ENCODE peak calls at places on chromosomes 2 and 18, in five cellular contexts. Y is GM12878, E is HepG2, R is H1, N is K562. Q is an unnamed sample.

GRCh38 chr2:38556007-38556801 is 46.5 kb downstream of the HNRNPLL start:
- DNase-seq in Y (no peak), E (no peak), R (no peak), N (no peak), Q (no peak)

GRCh38 chr2:166127217-166128155 is at the start of gene SCN1A:
- DNase-seq in Y (no peak), E (peak), R (no peak), N (peak), Q (peak)

GRCh38 chr2:2464095-2464494 is 133.0 kb upstream of the MYT1L start:
- DNase-seq in Y (no peak), E (no peak), R (no peak), N (no peak), Q (no peak)

GRCh38 chr2:10901160-10901559 is 10.6 kb upstream of the KCNF1 start:
- DNase-seq in Y (no peak), E (no peak), R (no peak), N (no peak), Q (peak)

GRCh38 chr18:11820697-11821096 is 30.5 kb upstream of the CHMP1B start:
- DNase-seq in Y (no peak), E (no peak), R (no peak), N (no peak), Q (no peak)

GRCh38 chr2:224040753-224041152 is 1.7 kb upstream of the SERPINE2 start:
- DNase-seq in Y (no peak), E (no peak), R (no peak), N (no peak), Q (no peak)

GRCh38 chr2:198102841-198103240 is 298.4 kb downstream of the PLCL1 start:
- DNase-seq in Y (no peak), E (no peak), R (no peak), N (no peak), Q (no peak)

GRCh38 chr2:50126845-50127244 is 905.1 kb downstream of the NRXN1 start:
- DNase-seq in Y (no peak), E (no peak), R (no peak), N (no peak), Q (no peak)

GRCh38 chr2:160689441-160689840 is 195.8 kb upstream of the RBMS1 start:
- DNase-seq in Y (no peak), E (no peak), R (no peak), N (no peak), Q (no peak)

GRCh38 chr2:149098722-149099121 is 60.2 kb downstream of the LYPD6B start:
- DNase-seq in Y (no peak), E (no peak), R (no peak), N (no peak), Q (no peak)

GRCh38 chr2:69464575-69464974 is 27.3 kb upstream of the NFU1 start:
- DNase-seq in Y (no peak), E (no peak), R (no peak), N (peak), Q (no peak)

GRCh38 chr2:69060938-69061501 is 48.0 kb downstream of the ANTXR1 start:
- DNase-seq in Y (no peak), E (no peak), R (no peak), N (no peak), Q (no peak)

GRCh38 chr2:137367361-137367760 is 596.9 kb upstream of the HNMT start:
- DNase-seq in Y (no peak), E (no peak), R (no peak), N (no peak), Q (no peak)

GRCh38 chr2:219362072-219362471 is 25.6 kb downstream of the DNPEP start:
- DNase-seq in Y (no peak), E (no peak), R (no peak), N (no peak), Q (no peak)

GRCh38 chr2:200863655-200864205 is 728 bp downstream of the CLK1 start:
- DNase-seq in Y (no peak), E (no peak), R (no peak), N (no peak), Q (no peak)

GRCh38 chr18:51417643-51418483 is 220.4 kb upstream of the MEX3C start:
- DNase-seq in Y (no peak), E (no peak), R (peak), N (no peak), Q (no peak)

GRCh38 chr2:43905388-43905803 is 66.6 kb downstream of the ABCG8 start:
- DNase-seq in Y (peak), E (no peak), R (no peak), N (no peak), Q (no peak)

GRCh38 chr18:56899660-56900059 is 247.2 kb upstream of the BOD1L2 start:
- DNase-seq in Y (no peak), E (no peak), R (no peak), N (no peak), Q (no peak)

GRCh38 chr18:56901919-56902318 is 245.0 kb upstream of the BOD1L2 start:
- DNase-seq in Y (no peak), E (no peak), R (no peak), N (no peak), Q (no peak)

GRCh38 chr18:56903686-56904085 is 243.2 kb upstream of the BOD1L2 start:
- DNase-seq in Y (no peak), E (no peak), R (no peak), N (no peak), Q (no peak)

GRCh38 chr18:56900195-56901094 is 246.4 kb upstream of the BOD1L2 start:
- DNase-seq in Y (no peak), E (no peak), R (no peak), N (no peak), Q (no peak)

DNA sequence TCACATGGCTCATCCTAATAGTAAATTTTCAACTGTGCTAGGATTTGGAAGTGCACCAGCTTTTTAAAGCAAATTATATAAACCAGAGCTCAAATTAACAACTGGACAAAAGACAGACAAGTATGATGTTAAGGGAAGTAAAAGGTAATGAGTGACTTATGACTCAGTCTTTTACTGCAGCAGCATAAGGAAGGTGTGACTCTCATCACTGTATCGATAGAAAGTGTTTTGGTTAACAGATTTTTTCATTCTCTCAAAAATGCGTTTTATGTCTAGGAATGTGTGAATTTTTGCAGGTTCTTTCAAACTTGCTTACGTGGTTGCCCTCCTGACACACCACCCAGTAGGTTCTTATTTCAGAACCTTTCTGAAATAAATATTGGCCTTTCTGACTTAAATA is 244.2 kb upstream of the BOD1L2 start:
- DNase-seq in Y (no peak), E (no peak), R (no peak), N (no peak), Q (no peak)
- TF ChIP-seq ZNF274 in Y (no peak), E (no peak), R (no peak), N (no peak), Q (no peak)

DNA sequence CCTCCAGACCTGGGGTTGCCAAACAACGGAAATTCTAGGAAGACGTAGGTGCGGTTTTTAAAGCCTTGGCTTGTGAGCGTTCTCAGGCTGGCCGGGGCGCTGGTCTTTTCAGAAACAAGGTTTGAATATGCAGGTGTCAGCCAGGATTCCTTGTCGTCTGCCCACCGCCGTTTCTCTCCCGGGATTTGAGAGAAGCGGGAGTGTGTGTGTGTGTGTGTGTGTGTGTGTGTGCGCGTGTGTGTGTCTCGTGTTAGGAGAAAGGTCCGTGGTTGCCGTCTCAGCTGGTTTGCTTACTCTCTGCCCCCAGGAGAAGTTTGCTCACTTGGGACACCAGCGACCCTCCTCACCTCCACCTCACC is 1.0 kb upstream of the ONECUT2 start:
- DNase-seq in Y (no peak), E (no peak), R (peak), N (no peak), Q (no peak)
- TF ChIP-seq EZH2 in Y (no peak), E (no peak), R (peak), N (no peak), Q (no peak)

GRCh38 chr2:236826727-236827126 is 257.1 kb downstream of the ACKR3 start:
- DNase-seq in Y (no peak), E (no peak), R (no peak), N (no peak), Q (no peak)

GRCh38 chr2:236830931-236831330 is 254.8 kb upstream of the COPS8 start:
- DNase-seq in Y (no peak), E (no peak), R (no peak), N (no peak), Q (no peak)

GRCh38 chr2:236828820-236829219 is 256.9 kb upstream of the COPS8 start:
- DNase-seq in Y (no peak), E (peak), R (no peak), N (no peak), Q (no peak)

GRCh38 chr2:236825989-236826510 is 256.4 kb downstream of the ACKR3 start:
- DNase-seq in Y (no peak), E (no peak), R (no peak), N (no peak), Q (no peak)

GRCh38 chr2:236828002-236828401 is 257.7 kb upstream of the COPS8 start:
- DNase-seq in Y (no peak), E (no peak), R (no peak), N (no peak), Q (no peak)
- TF ChIP-seq SP1 in Y (no peak), E (no peak), R (no peak), N (no peak), Q (no peak)

DNA sequence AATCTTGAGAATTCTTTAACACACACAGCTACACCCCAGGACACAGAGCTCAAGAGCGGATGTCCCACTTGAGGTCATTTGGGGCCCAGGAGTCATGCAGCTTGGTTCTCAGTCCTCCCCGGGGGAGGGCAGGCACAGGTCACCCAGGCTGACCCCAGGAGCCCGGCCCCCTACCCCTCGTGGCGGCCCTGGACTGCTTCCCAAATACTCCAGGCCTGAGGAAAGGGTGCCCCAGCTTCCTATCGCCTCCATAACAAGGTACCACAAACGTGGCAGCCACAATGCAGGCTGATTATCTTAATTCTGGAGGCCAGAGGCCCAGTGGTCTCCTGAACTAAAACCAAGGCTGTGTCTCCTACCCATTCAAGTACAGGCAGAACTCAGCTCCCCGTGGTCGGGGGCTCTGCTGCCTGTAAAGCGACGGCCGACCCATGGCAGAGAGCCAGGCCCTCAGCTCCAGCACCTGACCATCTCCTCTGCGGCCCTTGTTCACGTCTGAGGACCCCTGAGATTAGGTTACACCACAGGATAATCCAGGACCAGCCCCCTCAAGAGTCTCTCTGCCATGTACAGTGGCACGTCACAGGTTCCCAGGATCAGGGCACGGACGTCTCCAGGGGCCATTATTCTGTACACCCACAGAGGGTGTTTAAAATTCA is 10.5 kb downstream of the SLC66A2 start:
- DNase-seq in Y (no peak), E (no peak), R (no peak), N (no peak), Q (no peak)
- TF ChIP-seq ZNF274 in Y (no peak), E (no peak), R (no peak), N (no peak), Q (no peak)

GRCh38 chr2:228657807-228658402 is 476.4 kb upstream of the SPHKAP start:
- DNase-seq in Y (peak), E (peak), R (no peak), N (no peak), Q (peak)
- TF ChIP-seq EZH2 in Y (no peak), E (no peak), R (no peak), N (no peak), Q (no peak)

DNA sequence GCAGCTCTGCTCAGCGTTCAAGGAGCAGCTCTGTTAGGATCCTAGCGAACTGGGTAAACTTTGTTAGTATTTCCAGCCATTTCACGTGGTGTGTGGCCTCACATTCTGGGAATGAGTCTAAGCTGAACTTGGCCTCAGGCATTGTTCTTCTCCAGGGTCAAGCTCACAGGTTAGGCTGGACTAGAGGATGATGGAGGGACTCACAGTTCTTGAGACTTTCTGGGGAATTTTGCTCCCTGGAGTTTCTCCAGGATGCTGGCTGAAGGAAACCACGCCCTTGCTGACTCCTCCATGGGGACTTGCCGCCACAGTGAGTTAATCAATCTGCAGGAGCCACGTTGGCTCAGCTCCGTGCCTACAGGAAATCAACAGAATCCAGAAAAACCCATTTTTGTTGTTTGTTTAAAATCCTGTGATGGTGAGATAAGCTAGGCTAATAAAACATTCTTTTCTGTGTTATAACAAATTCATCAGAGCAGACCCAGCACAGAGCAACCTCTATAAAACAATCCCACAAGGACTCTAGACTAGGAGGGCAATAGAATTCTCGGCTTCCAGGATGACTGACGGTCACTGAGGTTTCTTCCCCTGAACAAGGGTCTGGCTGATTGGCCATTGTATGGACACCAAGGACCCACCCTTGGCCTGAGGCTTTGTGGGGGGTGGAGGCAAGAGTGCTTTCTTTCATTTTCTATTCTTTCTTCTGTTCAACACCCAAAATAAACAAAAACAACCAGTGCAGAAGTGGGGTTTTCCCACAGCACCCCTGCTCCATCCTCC is 12.6 kb downstream of the CNDP1 start:
- DNase-seq in Y (no peak), E (no peak), R (no peak), N (no peak), Q (no peak)
- TF ChIP-seq SP1 in Y (no peak), E (no peak), R (no peak), N (no peak), Q (no peak)

DNA sequence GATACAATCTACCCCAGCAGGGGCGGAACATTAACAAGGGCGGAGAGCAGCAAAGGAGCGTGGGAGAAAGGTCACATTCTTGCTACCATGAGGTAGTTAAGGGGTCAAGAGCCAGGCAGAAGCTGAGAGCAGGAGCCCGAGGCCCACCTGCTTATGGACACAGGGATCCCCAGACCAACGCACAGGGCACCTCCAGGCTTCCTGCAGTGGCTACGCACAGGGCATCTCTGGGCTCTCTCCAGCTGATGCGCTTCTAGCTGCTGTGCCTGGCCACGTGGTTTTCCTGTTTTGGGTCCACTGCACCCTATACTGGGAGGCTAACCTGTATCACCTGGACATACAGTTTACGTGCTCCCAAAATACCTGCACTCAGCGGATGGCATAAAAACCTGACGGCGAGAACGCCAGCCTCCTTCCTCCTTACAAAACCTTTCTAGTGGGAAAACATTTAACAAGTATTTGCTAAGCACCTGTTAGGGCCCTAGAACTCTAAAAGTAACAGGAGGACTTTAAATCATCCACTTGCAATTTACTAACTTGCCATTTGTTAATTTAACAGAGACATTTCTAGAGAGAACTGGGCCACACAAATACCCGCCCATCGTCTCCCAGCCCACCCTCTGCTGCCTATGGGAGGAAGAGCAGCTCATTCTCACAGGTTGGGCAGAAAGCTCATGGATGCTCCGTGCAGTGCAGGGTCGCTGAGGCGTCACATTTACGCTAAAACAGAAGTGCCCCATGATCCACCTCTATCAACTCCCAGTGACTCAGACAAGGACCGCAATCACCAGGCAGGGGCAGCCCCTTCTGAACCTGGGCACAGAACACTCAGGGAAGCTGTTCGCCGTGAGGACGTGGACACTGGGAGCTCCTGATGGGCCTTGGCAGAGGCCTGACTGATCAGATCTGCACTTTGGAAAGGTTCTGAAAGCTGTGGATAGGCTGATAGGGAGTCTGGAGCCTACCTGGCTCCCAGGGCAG is 107.1 kb downstream of the HDAC4 start:
- DNase-seq in Y (peak), E (no peak), R (no peak), N (peak), Q (no peak)
- TF ChIP-seq ZNF274 in Y (no peak), E (no peak), R (no peak), N (no peak), Q (no peak)

GRCh38 chr2:85253890-85254289 is 73.9 kb downstream of the TGOLN2 start:
- DNase-seq in Y (no peak), E (no peak), R (no peak), N (no peak), Q (no peak)

GRCh38 chr2:85257359-85258193 is 70.2 kb downstream of the TGOLN2 start:
- DNase-seq in Y (no peak), E (no peak), R (no peak), N (no peak), Q (no peak)

GRCh38 chr2:85255456-85255812 is 72.4 kb downstream of the TGOLN2 start:
- DNase-seq in Y (no peak), E (no peak), R (no peak), N (no peak), Q (no peak)

GRCh38 chr2:85255813-85256581 is 71.8 kb downstream of the TGOLN2 start:
- DNase-seq in Y (no peak), E (peak), R (peak), N (no peak), Q (no peak)

GRCh38 chr2:85254540-85255261 is 73.1 kb downstream of the TGOLN2 start:
- DNase-seq in Y (no peak), E (no peak), R (no peak), N (no peak), Q (no peak)
- TF ChIP-seq EZH2 in Y (no peak), E (no peak), R (no peak), N (no peak), Q (no peak)

GRCh38 chr2:46548103-46548486 is 68.7 kb downstream of the TMEM247 start:
- DNase-seq in Y (no peak), E (no peak), R (no peak), N (no peak), Q (no peak)
- TF ChIP-seq SP1 in Y (no peak), E (no peak), R (no peak), N (no peak), Q (no peak)

Q was measured in HCT116.